ENCODE peak calls at places on chromosome 7, in five cellular contexts. Y is Karpas-422, X is OCI-LY7, T is HCT116, E is left ventricle myocardium inferior. P is an unnamed sample. For H3K4me1, the result is how much of the 10 kb centered on the place peaks cover.

GRCh38 chr7:131170440-131171105 is 157.1 kb upstream of the MKLN1 start:
- DNase-seq in E (no peak), X (no peak), Y (no peak), T (no peak), P (no peak)

GRCh38 chr7:127809285-127809702 is 157.3 kb downstream of the SND1 start:
- DNase-seq in E (no peak), Y (peak), X (no peak), T (no peak), P (no peak)

GRCh38 chr7:157309990-157310668 is 26.7 kb upstream of the DNAJB6 start:
- DNase-seq in Y (no peak), T (peak), X (no peak), E (no peak), P (no peak)

GRCh38 chr7:29607889-29608288 is 44.3 kb downstream of the PRR15 start:
- DNase-seq in T (no peak), Y (peak), X (no peak), E (no peak), P (no peak)

GRCh38 chr7:138890782-138891445 is 90.3 kb downstream of the KIAA1549 start:
- DNase-seq in Y (no peak), E (peak), T (no peak), X (no peak), P (no peak)

GRCh38 chr7:99380823-99381663 is 6.5 kb downstream of the ARPC1B start:
- DNase-seq in E (no peak), Y (peak), X (peak), T (no peak), P (no peak)

GRCh38 chr7:36790280-36790679 is 66.0 kb upstream of the AOAH start:
- DNase-seq in E (no peak), T (no peak), Y (no peak), X (no peak), P (no peak)

GRCh38 chr7:156600496-156600895 is 40.1 kb upstream of the RNF32 start:
- DNase-seq in X (no peak), T (no peak), Y (no peak), E (no peak), P (no peak)

GRCh38 chr7:47357863-47358262 is 224.0 kb downstream of the TNS3 start:
- DNase-seq in E (no peak), T (no peak), X (no peak), Y (no peak), P (no peak)

GRCh38 chr7:76074972-76075370 is 27.1 kb downstream of the MDH2 start:
- DNase-seq in T (no peak), Y (no peak), X (no peak), E (no peak), P (no peak)

GRCh38 chr7:107951172-107951787 is 51.7 kb downstream of the LAMB1 start:
- DNase-seq in Y (no peak), X (no peak), E (no peak), T (no peak), P (no peak)

GRCh38 chr7:66687186-66687585 is 53.3 kb upstream of the RABGEF1 start:
- DNase-seq in X (no peak), Y (no peak), T (no peak), E (no peak), P (no peak)

GRCh38 chr7:11516328-11516727 is 315.7 kb downstream of the THSD7A start:
- DNase-seq in T (no peak), E (no peak), X (no peak), Y (no peak), P (no peak)

GRCh38 chr7:44415047-44415446 is 75.4 kb downstream of the NUDCD3 start:
- DNase-seq in T (no peak), Y (no peak), X (no peak), E (no peak), P (no peak)

GRCh38 chr7:141754939-141755338 is 9.0 kb upstream of the TAS2R3 start:
- DNase-seq in X (peak), E (no peak), T (no peak), Y (peak), P (no peak)

GRCh38 chr7:79692015-79692414 is 238.5 kb upstream of the MAGI2 start:
- DNase-seq in T (no peak), Y (no peak), E (no peak), X (no peak), P (no peak)

GRCh38 chr7:159068893-159069448 is 75.7 kb downstream of the VIPR2 start:
- DNase-seq in Y (no peak), E (no peak), X (no peak), T (no peak), P (no peak)

GRCh38 chr7:41005381-41005901 is 697.4 kb downstream of the INHBA start:
- DNase-seq in X (no peak), T (no peak), Y (no peak), E (no peak), P (no peak)

GRCh38 chr7:5406957-5407930 is 16.4 kb downstream of the TNRC18 start:
- DNase-seq in E (no peak), T (no peak), X (no peak), Y (no peak), P (no peak)

GRCh38 chr7:144565586-144565985 is 162.1 kb upstream of the NOBOX start:
- DNase-seq in E (no peak), Y (no peak), X (no peak), T (no peak), P (no peak)

GRCh38 chr7:69062020-69062760 is 536.1 kb upstream of the AUTS2 start:
- DNase-seq in X (no peak), E (no peak), T (no peak), Y (no peak), P (no peak)

GRCh38 chr7:30252885-30253795 is 31.3 kb upstream of the ZNRF2 start:
- DNase-seq in X (no peak), E (peak), T (no peak), Y (no peak), P (peak)

GRCh38 chr7:108613147-108613948 is 43.7 kb downstream of the DNAJB9 start:
- DNase-seq in T (peak), E (no peak), X (peak), Y (peak), P (no peak)

GRCh38 chr7:48426331-48426965 is 255.2 kb downstream of the ABCA13 start:
- DNase-seq in X (no peak), E (no peak), Y (no peak), T (no peak), P (no peak)

GRCh38 chr7:73449422-73449821 is 15.8 kb downstream of the FZD9 start:
- DNase-seq in X (no peak), T (no peak), E (no peak), Y (no peak), P (no peak)

GRCh38 chr7:21128418-21128817 is 299.5 kb upstream of the SP4 start:
- DNase-seq in Y (no peak), E (no peak), X (no peak), T (no peak), P (no peak)

GRCh38 chr7:121307021-121307575 is 21.7 kb upstream of the WNT16 start:
- DNase-seq in E (no peak), X (no peak), T (no peak), Y (no peak), P (no peak)

GRCh38 chr7:149625339-149625946 is 127.8 kb upstream of the ZNF746 start:
- DNase-seq in E (peak), T (peak), X (peak), Y (peak), P (peak)

GRCh38 chr7:111803015-111803758 is 240.9 kb upstream of the IMMP2L start:
- DNase-seq in E (no peak), Y (no peak), X (no peak), T (no peak), P (no peak)

GRCh38 chr7:76509931-76510877 is at the start of gene UPK3B:
- DNase-seq in T (no peak), E (no peak), X (no peak), Y (peak), P (no peak)

GRCh38 chr7:151575471-151575870 is 55.8 kb upstream of the RHEB start:
- DNase-seq in E (no peak), X (no peak), T (no peak), Y (no peak), P (no peak)

GRCh38 chr7:24665564-24666294 is 91.5 kb downstream of the GSDME start:
- DNase-seq in X (peak), Y (peak), T (peak), E (no peak), P (no peak)

GRCh38 chr7:16905300-16906044 is 23.7 kb upstream of the AGR3 start:
- DNase-seq in T (no peak), X (no peak), Y (no peak), E (no peak), P (no peak)

GRCh38 chr7:44100458-44101303 is 3.5 kb upstream of the AEBP1 start:
- DNase-seq in X (peak), T (no peak), Y (no peak), E (no peak), P (no peak)

GRCh38 chr7:79334841-79335240 is 118.6 kb downstream of the MAGI2 start:
- DNase-seq in T (no peak), E (no peak), Y (no peak), X (no peak), P (no peak)

GRCh38 chr7:50727711-50728110 is 55.0 kb downstream of the GRB10 start:
- DNase-seq in X (no peak), Y (no peak), T (no peak), E (no peak), P (no peak)

DNA sequence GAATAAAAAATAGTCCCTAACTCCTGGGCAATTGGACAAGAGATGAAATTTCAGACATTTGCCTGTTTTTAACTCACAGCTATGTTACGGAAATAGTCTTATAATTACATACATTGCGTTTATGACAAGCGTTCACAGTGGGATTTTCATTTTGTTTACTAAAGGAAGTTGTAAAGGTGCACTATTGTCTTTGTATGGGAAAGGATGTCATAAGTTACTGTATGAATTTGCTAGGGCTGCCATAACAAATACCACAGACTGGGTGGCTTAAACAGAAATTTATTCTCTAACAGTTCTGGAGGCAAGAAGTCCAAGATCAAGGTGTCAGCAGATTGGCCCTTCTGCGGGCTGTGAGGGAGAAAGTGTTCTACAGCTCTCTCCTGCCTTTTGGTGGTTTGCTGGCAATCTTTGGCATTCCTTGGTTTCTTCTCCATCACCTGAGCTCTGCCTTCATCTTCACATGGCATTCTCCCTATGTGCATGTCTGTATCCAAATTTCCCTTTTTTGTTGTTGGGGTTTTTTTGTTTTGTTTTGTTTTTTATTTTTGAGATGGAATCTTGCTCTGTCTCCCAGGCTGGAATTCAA is 5.6 kb downstream of the NFE2L3 start:
- DNase-seq in E (no peak), X (no peak), Y (no peak), T (no peak), P (no peak)
- H3K4me1 ChIP-seq in E (under half), X (half or more), Y (under half), T (under half), P (under half)

DNA sequence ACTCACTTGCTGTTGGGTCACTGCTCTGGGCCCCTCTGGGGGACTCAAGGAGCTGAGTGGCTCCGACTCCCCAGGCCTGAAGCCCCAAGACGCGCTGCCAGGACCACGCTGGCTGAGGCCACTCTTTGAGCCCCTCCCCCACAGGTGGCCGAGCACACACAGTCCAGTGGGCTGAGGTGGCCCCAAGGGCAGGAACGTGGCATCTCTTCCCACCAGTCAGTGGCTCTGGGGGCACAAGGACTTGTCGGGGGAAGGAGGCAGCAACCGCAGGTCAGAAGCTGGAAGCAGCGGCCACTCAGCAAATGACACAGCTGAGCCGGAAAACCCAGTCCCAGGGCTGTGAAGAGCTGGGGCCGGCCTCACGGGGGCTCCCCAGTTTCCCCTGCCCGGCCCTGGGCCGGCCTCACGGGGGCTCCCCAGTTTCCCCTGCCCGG is 24.1 kb downstream of the GRIFIN start:
- DNase-seq in T (no peak), Y (no peak), X (no peak), E (no peak), P (no peak)
- H3K27ac ChIP-seq in T (peak), Y (no peak), X (no peak), E (no peak), P (no peak)

DNA sequence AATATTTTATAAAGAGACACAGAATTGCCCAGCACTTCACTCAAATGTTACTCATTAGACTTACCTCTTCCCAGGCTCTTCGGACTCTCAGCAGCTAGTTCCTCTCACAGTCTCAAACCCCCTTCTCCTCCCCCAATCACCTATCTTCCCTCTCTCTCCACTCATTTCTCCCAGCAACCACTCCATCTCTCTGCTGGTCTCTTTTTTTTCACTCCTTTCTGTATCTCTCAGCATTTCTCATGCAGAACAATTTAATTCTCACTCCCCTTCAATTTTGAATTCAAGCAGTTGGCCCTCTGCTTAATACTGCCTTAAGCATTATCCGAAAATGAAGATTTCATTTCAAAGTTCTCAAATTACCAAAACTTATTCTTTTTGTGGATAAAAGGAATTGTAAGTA is 34.4 kb upstream of the CAV2 start:
- DNase-seq in X (no peak), Y (no peak), T (no peak), E (no peak), P (no peak)
- H3K4me3 ChIP-seq in X (no peak), Y (no peak), T (no peak), E (no peak), P (no peak)

GRCh38 chr7:55474944-55475911 is 97.1 kb downstream of the VOPP1 start:
- DNase-seq in X (no peak), T (no peak), Y (no peak), E (no peak), P (no peak)

GRCh38 chr7:55478700-55479099 is 93.6 kb downstream of the VOPP1 start:
- DNase-seq in E (no peak), X (no peak), T (no peak), Y (no peak), P (no peak)

GRCh38 chr7:55476071-55476803 is 96.1 kb downstream of the VOPP1 start:
- DNase-seq in E (no peak), X (no peak), Y (no peak), T (no peak), P (no peak)

GRCh38 chr7:55477781-55478374 is 94.4 kb downstream of the VOPP1 start:
- DNase-seq in E (no peak), T (no peak), X (no peak), Y (no peak), P (no peak)

GRCh38 chr7:55476852-55477780 is 95.2 kb downstream of the VOPP1 start:
- DNase-seq in T (no peak), X (no peak), Y (no peak), E (no peak), P (no peak)
- H3K4me1 ChIP-seq in T (under half), X (under half), Y (under half), E (under half), P (under half)

GRCh38 chr7:102933763-102934162 is 21.0 kb downstream of the LRRC17 start:
- DNase-seq in E (peak), X (no peak), Y (no peak), T (no peak), P (peak)

GRCh38 chr7:102934267-102934666 is 21.5 kb downstream of the LRRC17 start:
- DNase-seq in X (no peak), E (no peak), T (no peak), Y (no peak), P (no peak)

GRCh38 chr7:102935450-102936110 is 22.8 kb downstream of the LRRC17 start:
- DNase-seq in E (no peak), T (no peak), Y (no peak), X (no peak), P (no peak)

GRCh38 chr7:102931757-102932156 is 19.0 kb downstream of the LRRC17 start:
- DNase-seq in X (no peak), Y (no peak), T (no peak), E (no peak), P (no peak)

DNA sequence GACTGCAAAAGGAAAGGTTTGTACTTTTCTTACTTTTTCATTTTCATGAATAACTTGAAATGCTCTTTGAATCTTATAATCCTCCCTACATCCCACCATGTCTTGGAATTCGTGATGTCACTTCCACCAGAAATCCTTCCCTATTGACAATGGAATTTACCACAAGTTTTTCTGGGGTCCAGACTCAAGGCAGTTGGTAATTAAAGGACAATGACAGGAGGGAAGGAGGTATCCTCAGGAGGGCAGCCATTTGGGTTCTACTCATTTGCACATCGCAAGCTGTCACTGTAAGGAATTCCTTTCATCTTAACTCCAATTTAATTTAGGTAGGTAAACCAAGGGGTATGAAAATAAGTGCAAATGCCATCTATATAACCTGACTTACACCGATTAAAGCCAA is 21.9 kb downstream of the LRRC17 start:
- DNase-seq in T (no peak), E (no peak), Y (no peak), X (no peak), P (no peak)
- H3K27ac ChIP-seq in T (no peak), E (peak), Y (no peak), X (no peak), P (peak)

GRCh38 chr7:120272261-120272895 is 597 bp upstream of the KCND2 start:
- DNase-seq in X (peak), T (peak), E (no peak), Y (peak), P (no peak)
- H3K4me3 ChIP-seq in X (no peak), T (no peak), E (peak), Y (no peak), P (peak)

DNA sequence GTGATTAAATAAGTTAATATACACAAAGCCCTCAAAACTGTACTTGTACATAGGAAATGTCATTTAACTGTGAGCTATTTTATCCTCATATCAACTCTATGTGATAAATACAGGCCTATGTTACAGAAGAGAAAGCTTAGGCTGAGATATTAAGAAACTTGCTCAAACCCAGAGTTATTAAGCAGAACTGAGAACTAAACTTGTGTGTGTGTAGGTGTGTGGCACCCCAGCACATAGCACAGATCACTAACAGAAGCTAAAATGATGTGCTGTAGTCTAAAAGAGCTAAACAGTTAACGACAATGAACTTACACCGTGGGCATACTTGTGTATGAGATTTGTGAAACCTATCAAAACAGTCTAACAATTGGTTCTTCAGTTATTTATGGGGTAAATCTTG is 34.5 kb downstream of the MTPN start:
- DNase-seq in X (no peak), T (no peak), E (no peak), Y (no peak), P (no peak)
- H3K4me1 ChIP-seq in X (under half), T (under half), E (half or more), Y (under half), P (under half)

GRCh38 chr7:13421779-13422178 is 567.7 kb downstream of the ETV1 start:
- DNase-seq in T (no peak), X (no peak), Y (no peak), E (no peak), P (no peak)
- H3K27ac ChIP-seq in T (no peak), X (no peak), Y (no peak), E (no peak), P (no peak)